ENCODE peak calls at places on chromosome 1, in eight cellular contexts. One of them, this sample, is unnamed.
A peak's percentile ranks its signal among the peaks of the same experiment; 100 is the strongest.

GRCh38 chr1:162562452-162562828 is 918 bp downstream of the UAP1 start:
- DNase-seq in H9: no peak
- DNase-seq in GM23338: no peak
- DNase-seq in dorsolateral prefrontal cortex: no peak
- DNase-seq in fibroblast of lung: peak; percentile 67
- DNase-seq in BJ: no peak
- DNase-seq in retinal pigment epithelial cell: no peak
- DNase-seq in Calu3: no peak
- DNase-seq in this sample: no peak

GRCh38 chr1:75723989-75724471 is 479 bp upstream of the ACADM start:
- DNase-seq in H9: peak; percentile 90
- DNase-seq in GM23338: peak; percentile 91
- DNase-seq in dorsolateral prefrontal cortex: peak; percentile 86
- DNase-seq in fibroblast of lung: peak; percentile 85
- DNase-seq in BJ: peak; percentile 14
- DNase-seq in retinal pigment epithelial cell: no peak
- DNase-seq in Calu3: peak; percentile 67
- DNase-seq in this sample: no peak

GRCh38 chr1:85134583-85135455 is 66.0 kb downstream of the SYDE2 start:
- DNase-seq in H9: no peak
- DNase-seq in GM23338: no peak
- DNase-seq in dorsolateral prefrontal cortex: no peak
- DNase-seq in fibroblast of lung: peak; percentile 90
- DNase-seq in BJ: peak; percentile 46
- DNase-seq in retinal pigment epithelial cell: no peak
- DNase-seq in Calu3: no peak
- DNase-seq in this sample: no peak

GRCh38 chr1:206415913-206416312 is 54.4 kb upstream of the IKBKE start:
- DNase-seq in H9: no peak
- DNase-seq in GM23338: no peak
- DNase-seq in dorsolateral prefrontal cortex: no peak
- DNase-seq in fibroblast of lung: no peak
- DNase-seq in BJ: no peak
- DNase-seq in retinal pigment epithelial cell: no peak
- DNase-seq in Calu3: no peak
- DNase-seq in this sample: no peak

GRCh38 chr1:36367798-36368197 is 17.9 kb downstream of the STK40 start:
- DNase-seq in H9: no peak
- DNase-seq in GM23338: no peak
- DNase-seq in dorsolateral prefrontal cortex: no peak
- DNase-seq in fibroblast of lung: no peak
- DNase-seq in BJ: no peak
- DNase-seq in retinal pigment epithelial cell: no peak
- DNase-seq in Calu3: no peak
- DNase-seq in this sample: no peak

GRCh38 chr1:7420706-7421105 is 350.4 kb upstream of the VAMP3 start:
- DNase-seq in H9: peak; percentile 12
- DNase-seq in GM23338: no peak
- DNase-seq in dorsolateral prefrontal cortex: peak; percentile 6
- DNase-seq in fibroblast of lung: no peak
- DNase-seq in BJ: no peak
- DNase-seq in retinal pigment epithelial cell: no peak
- DNase-seq in Calu3: no peak
- DNase-seq in this sample: no peak

GRCh38 chr1:116824631-116825399 is 70.6 kb downstream of the CD2 start:
- DNase-seq in H9: peak; percentile 51
- DNase-seq in GM23338: peak; percentile 25
- DNase-seq in dorsolateral prefrontal cortex: no peak
- DNase-seq in fibroblast of lung: no peak
- DNase-seq in BJ: no peak
- DNase-seq in retinal pigment epithelial cell: no peak
- DNase-seq in Calu3: no peak
- DNase-seq in this sample: no peak

GRCh38 chr1:16922885-16923431 is 1.2 kb downstream of the CROCC start:
- DNase-seq in H9: peak; percentile 25
- DNase-seq in GM23338: peak; percentile 46
- DNase-seq in dorsolateral prefrontal cortex: no peak
- DNase-seq in fibroblast of lung: no peak
- DNase-seq in BJ: no peak
- DNase-seq in retinal pigment epithelial cell: no peak
- DNase-seq in Calu3: no peak
- DNase-seq in this sample: no peak

GRCh38 chr1:15249032-15249601 is 2.1 kb downstream of the FHAD1 start:
- DNase-seq in H9: no peak
- DNase-seq in GM23338: no peak
- DNase-seq in dorsolateral prefrontal cortex: no peak
- DNase-seq in fibroblast of lung: no peak
- DNase-seq in BJ: no peak
- DNase-seq in retinal pigment epithelial cell: no peak
- DNase-seq in Calu3: no peak
- DNase-seq in this sample: no peak

GRCh38 chr1:204771358-204771757 is 85.8 kb upstream of the LRRN2 start:
- DNase-seq in H9: no peak
- DNase-seq in GM23338: no peak
- DNase-seq in dorsolateral prefrontal cortex: no peak
- DNase-seq in fibroblast of lung: no peak
- DNase-seq in BJ: no peak
- DNase-seq in retinal pigment epithelial cell: no peak
- DNase-seq in Calu3: no peak
- DNase-seq in this sample: no peak

GRCh38 chr1:117370071-117370470 is 2.8 kb downstream of the MAN1A2 start:
- DNase-seq in H9: no peak
- DNase-seq in GM23338: no peak
- DNase-seq in dorsolateral prefrontal cortex: no peak
- DNase-seq in fibroblast of lung: no peak
- DNase-seq in BJ: no peak
- DNase-seq in retinal pigment epithelial cell: no peak
- DNase-seq in Calu3: no peak
- DNase-seq in this sample: no peak

GRCh38 chr1:226404063-226404903 is 3.6 kb downstream of the PARP1 start:
- DNase-seq in H9: no peak
- DNase-seq in GM23338: no peak
- DNase-seq in dorsolateral prefrontal cortex: no peak
- DNase-seq in fibroblast of lung: peak; percentile 28
- DNase-seq in BJ: no peak
- DNase-seq in retinal pigment epithelial cell: no peak
- DNase-seq in Calu3: no peak
- DNase-seq in this sample: no peak

GRCh38 chr1:12184008-12184681 is 17.4 kb downstream of the TNFRSF1B start:
- DNase-seq in H9: no peak
- DNase-seq in GM23338: no peak
- DNase-seq in dorsolateral prefrontal cortex: peak; percentile 50
- DNase-seq in fibroblast of lung: peak; percentile 90
- DNase-seq in BJ: no peak
- DNase-seq in retinal pigment epithelial cell: no peak
- DNase-seq in Calu3: peak; percentile 21
- DNase-seq in this sample: peak; percentile 87

GRCh38 chr1:218739426-218739825 is 394.3 kb downstream of the TGFB2 start:
- DNase-seq in H9: no peak
- DNase-seq in GM23338: no peak
- DNase-seq in dorsolateral prefrontal cortex: no peak
- DNase-seq in fibroblast of lung: peak; percentile 97
- DNase-seq in BJ: no peak
- DNase-seq in retinal pigment epithelial cell: no peak
- DNase-seq in Calu3: no peak
- DNase-seq in this sample: no peak

GRCh38 chr1:169925505-169926482 is 32.1 kb upstream of the SCYL3 start:
- DNase-seq in H9: no peak
- DNase-seq in GM23338: peak; percentile 22
- DNase-seq in dorsolateral prefrontal cortex: no peak
- DNase-seq in fibroblast of lung: no peak
- DNase-seq in BJ: no peak
- DNase-seq in retinal pigment epithelial cell: peak; percentile 71
- DNase-seq in Calu3: no peak
- DNase-seq in this sample: no peak

GRCh38 chr1:64574301-64574700 is 104.4 kb downstream of the CACHD1 start:
- DNase-seq in H9: no peak
- DNase-seq in GM23338: no peak
- DNase-seq in dorsolateral prefrontal cortex: no peak
- DNase-seq in fibroblast of lung: no peak
- DNase-seq in BJ: no peak
- DNase-seq in retinal pigment epithelial cell: no peak
- DNase-seq in Calu3: no peak
- DNase-seq in this sample: no peak

GRCh38 chr1:177915641-177916040 is 54.2 kb downstream of the SEC16B start:
- DNase-seq in H9: no peak
- DNase-seq in GM23338: no peak
- DNase-seq in dorsolateral prefrontal cortex: no peak
- DNase-seq in fibroblast of lung: no peak
- DNase-seq in BJ: no peak
- DNase-seq in retinal pigment epithelial cell: no peak
- DNase-seq in Calu3: no peak
- DNase-seq in this sample: no peak

GRCh38 chr1:177912991-177913390 is 56.9 kb downstream of the SEC16B start:
- DNase-seq in H9: no peak
- DNase-seq in GM23338: peak; percentile 17
- DNase-seq in dorsolateral prefrontal cortex: no peak
- DNase-seq in fibroblast of lung: no peak
- DNase-seq in BJ: no peak
- DNase-seq in retinal pigment epithelial cell: no peak
- DNase-seq in Calu3: no peak
- DNase-seq in this sample: no peak

GRCh38 chr1:177914603-177915002 is 55.3 kb downstream of the SEC16B start:
- DNase-seq in H9: no peak
- DNase-seq in GM23338: no peak
- DNase-seq in dorsolateral prefrontal cortex: no peak
- DNase-seq in fibroblast of lung: no peak
- DNase-seq in BJ: no peak
- DNase-seq in retinal pigment epithelial cell: no peak
- DNase-seq in Calu3: no peak
- DNase-seq in this sample: no peak

GRCh38 chr1:177909416-177909815 is 60.4 kb downstream of the SEC16B start:
- DNase-seq in H9: no peak
- DNase-seq in GM23338: no peak
- DNase-seq in dorsolateral prefrontal cortex: no peak
- DNase-seq in fibroblast of lung: no peak
- DNase-seq in BJ: no peak
- DNase-seq in retinal pigment epithelial cell: no peak
- DNase-seq in Calu3: no peak
- DNase-seq in this sample: no peak

GRCh38 chr1:177913762-177914540 is 55.9 kb downstream of the SEC16B start:
- DNase-seq in H9: peak; percentile 52
- DNase-seq in GM23338: peak; percentile 72
- DNase-seq in dorsolateral prefrontal cortex: no peak
- DNase-seq in fibroblast of lung: peak; percentile 65
- DNase-seq in BJ: peak; percentile 4
- DNase-seq in retinal pigment epithelial cell: no peak
- DNase-seq in Calu3: peak; percentile 49
- DNase-seq in this sample: no peak
- TF ChIP-seq CTCF in H9: peak; percentile 74
- TF ChIP-seq CTCF in GM23338: peak; percentile 82
- TF ChIP-seq CTCF in dorsolateral prefrontal cortex: peak; percentile 57
- TF ChIP-seq CTCF in fibroblast of lung: peak; percentile 66
- TF ChIP-seq CTCF in BJ: peak; percentile 75
- TF ChIP-seq CTCF in retinal pigment epithelial cell: peak; percentile 65
- TF ChIP-seq CTCF in Calu3: peak; percentile 44
- TF ChIP-seq CTCF in this sample: peak; percentile 59

DNA sequence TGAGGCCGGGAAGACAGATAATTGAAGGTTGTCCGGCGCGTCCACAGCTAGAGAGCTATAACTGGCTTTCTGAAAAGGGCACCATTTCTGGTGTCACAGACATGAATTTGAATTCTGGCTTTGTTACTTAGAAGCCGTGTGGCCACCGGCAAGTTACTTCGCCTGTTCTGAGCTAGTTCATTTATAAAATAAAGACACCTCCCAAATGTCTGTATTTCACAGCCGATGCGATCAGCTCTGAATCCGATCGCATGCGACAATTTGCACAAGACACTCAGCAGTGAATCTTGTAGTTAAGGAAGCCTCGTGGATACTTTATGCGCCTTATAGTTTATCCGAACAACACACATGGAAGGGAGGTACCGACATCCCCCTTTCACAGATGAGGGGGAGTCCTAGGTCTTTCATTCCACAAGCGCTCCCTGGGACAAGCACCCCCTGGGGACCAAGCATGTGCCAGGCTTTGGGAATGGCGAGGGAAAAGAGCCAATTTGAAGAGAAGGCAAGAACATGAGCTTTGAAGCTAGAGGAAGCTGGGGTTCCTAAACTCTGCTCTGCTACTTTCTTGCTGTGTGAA is 4.0 kb downstream of the ID3 start:
- DNase-seq in H9: peak; percentile 57
- DNase-seq in GM23338: peak; percentile 64
- DNase-seq in dorsolateral prefrontal cortex: no peak
- DNase-seq in fibroblast of lung: peak; percentile 61
- DNase-seq in BJ: no peak
- DNase-seq in retinal pigment epithelial cell: no peak
- DNase-seq in Calu3: no peak
- DNase-seq in this sample: no peak
- TF ChIP-seq CTCF in H9: no peak
- TF ChIP-seq CTCF in GM23338: no peak
- TF ChIP-seq CTCF in dorsolateral prefrontal cortex: peak; percentile 5
- TF ChIP-seq CTCF in fibroblast of lung: peak; percentile 1
- TF ChIP-seq CTCF in BJ: peak; percentile 12
- TF ChIP-seq CTCF in retinal pigment epithelial cell: no peak
- TF ChIP-seq CTCF in Calu3: no peak
- TF ChIP-seq CTCF in this sample: peak; percentile 7

DNA sequence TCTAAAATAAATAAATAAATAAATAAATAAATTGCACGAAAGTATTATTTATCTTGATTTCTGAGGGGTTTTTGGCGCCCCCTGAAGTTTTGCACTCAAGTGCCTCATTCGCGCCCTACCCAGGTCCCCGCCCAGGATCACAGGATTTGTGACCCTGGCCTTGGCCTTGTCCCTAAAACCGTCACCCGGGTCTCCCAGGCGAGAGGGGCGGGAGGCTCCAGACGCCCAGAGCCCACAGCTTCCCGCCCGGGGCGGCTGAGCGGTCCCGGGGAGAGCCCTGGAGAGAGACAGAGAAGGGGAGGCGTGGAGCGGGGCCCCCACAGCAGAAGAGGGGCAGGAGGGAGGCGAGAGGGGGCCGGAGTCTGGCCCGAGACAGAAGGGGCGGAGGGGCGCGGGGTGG is 91.8 kb upstream of the CASZ1 start:
- DNase-seq in H9: peak; percentile 64
- DNase-seq in GM23338: peak; percentile 75
- DNase-seq in dorsolateral prefrontal cortex: no peak
- DNase-seq in fibroblast of lung: no peak
- DNase-seq in BJ: no peak
- DNase-seq in retinal pigment epithelial cell: no peak
- DNase-seq in Calu3: no peak
- DNase-seq in this sample: no peak
- TF ChIP-seq CTCF in H9: peak; percentile 47
- TF ChIP-seq CTCF in GM23338: peak; percentile 27
- TF ChIP-seq CTCF in dorsolateral prefrontal cortex: no peak
- TF ChIP-seq CTCF in fibroblast of lung: no peak
- TF ChIP-seq CTCF in BJ: no peak
- TF ChIP-seq CTCF in retinal pigment epithelial cell: peak; percentile 22
- TF ChIP-seq CTCF in Calu3: no peak
- TF ChIP-seq CTCF in this sample: no peak

DNA sequence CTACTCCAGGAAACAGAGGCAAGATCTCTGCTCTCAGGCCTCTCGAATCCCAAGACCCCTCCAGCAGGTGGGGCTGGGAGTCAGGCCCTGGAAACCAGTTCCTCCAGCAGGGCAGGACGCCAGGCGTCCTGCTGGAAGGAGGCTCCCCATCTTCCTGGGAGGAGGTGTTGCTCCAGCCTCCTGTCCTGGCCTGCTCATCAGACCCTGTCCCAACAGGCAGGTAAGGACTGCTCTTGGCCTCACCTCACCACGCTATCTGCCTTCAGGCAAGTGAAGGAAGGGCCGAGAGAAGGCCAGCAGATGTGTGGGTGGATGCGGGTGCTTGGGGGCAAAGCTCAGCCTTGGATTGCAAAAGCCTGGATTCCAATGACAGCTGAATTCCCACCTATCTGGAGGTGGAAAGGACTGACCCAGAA is 82.9 kb downstream of the SSBP3 start:
- DNase-seq in H9: peak; percentile 66
- DNase-seq in GM23338: peak; percentile 66
- DNase-seq in dorsolateral prefrontal cortex: no peak
- DNase-seq in fibroblast of lung: no peak
- DNase-seq in BJ: no peak
- DNase-seq in retinal pigment epithelial cell: no peak
- DNase-seq in Calu3: peak; percentile 50
- DNase-seq in this sample: no peak
- TF ChIP-seq CTCF in H9: peak; percentile 57
- TF ChIP-seq CTCF in GM23338: peak; percentile 32
- TF ChIP-seq CTCF in dorsolateral prefrontal cortex: no peak
- TF ChIP-seq CTCF in fibroblast of lung: no peak
- TF ChIP-seq CTCF in BJ: peak; percentile 4
- TF ChIP-seq CTCF in retinal pigment epithelial cell: peak; percentile 34
- TF ChIP-seq CTCF in Calu3: peak; percentile 18
- TF ChIP-seq CTCF in this sample: peak; percentile 18